ENCODE peak calls at places on chromosomes 16 and 17, in seven cellular contexts. C is sigmoid colon, X is breast epithelium, A is uterus, U is transverse colon, D is prostate gland, Q is body of pancreas. G is an unnamed sample.
A peak's percentile ranks its signal among the peaks of the same experiment; 100 is the strongest.

GRCh38 chr16:75486666-75487313 is 8.5 kb downstream of the CHST6 start:
- DNase-seq in C (no peak), X (no peak), A (no peak), U (no peak), D (no peak), Q (no peak), G (no peak)

GRCh38 chr17:1150863-1151685 is 28.7 kb downstream of the ABR start:
- DNase-seq in C (no peak), X (no peak), A (no peak), U (no peak), D (no peak), Q (no peak), G (no peak)

GRCh38 chr17:17682737-17683675 is 1.7 kb downstream of the RAI1 start:
- DNase-seq in C (peak; percentile 88), X (no peak), A (peak; percentile 75), U (peak; percentile 75), D (peak; percentile 69), Q (peak; percentile 81), G (peak; percentile 79)

GRCh38 chr17:17710728-17711541 is 29.7 kb downstream of the RAI1 start:
- DNase-seq in C (peak; percentile 83), X (peak; percentile 81), A (peak; percentile 66), U (peak; percentile 84), D (peak; percentile 93), Q (peak; percentile 82), G (no peak)

GRCh38 chr17:77600346-77600745 is 358.2 kb upstream of the TNRC6C start:
- DNase-seq in C (no peak), X (no peak), A (no peak), U (no peak), D (no peak), Q (no peak), G (peak; percentile 57)

GRCh38 chr16:73339821-73340220 is 291.9 kb upstream of the ZFHX3 start:
- DNase-seq in C (no peak), X (no peak), A (no peak), U (no peak), D (no peak), Q (no peak), G (no peak)

GRCh38 chr17:3982541-3983017 is 18.3 kb upstream of the ATP2A3 start:
- DNase-seq in C (no peak), X (no peak), A (no peak), U (no peak), D (no peak), Q (no peak), G (no peak)

GRCh38 chr17:55513885-55514590 is 2.8 kb upstream of the SMIM36 start:
- DNase-seq in C (peak; percentile 81), X (peak; percentile 54), A (peak; percentile 62), U (peak; percentile 78), D (peak; percentile 73), Q (peak; percentile 76), G (peak; percentile 69)

GRCh38 chr16:8645831-8646230 is 24.3 kb downstream of the METTL22 start:
- DNase-seq in C (no peak), X (no peak), A (no peak), U (no peak), D (no peak), Q (no peak), G (no peak)

GRCh38 chr17:17538417-17539391 is 42.5 kb upstream of the RASD1 start:
- DNase-seq in C (no peak), X (no peak), A (no peak), U (peak; percentile 65), D (peak; percentile 91), Q (peak; percentile 85), G (no peak)

GRCh38 chr17:48894886-48895285 is 2.3 kb downstream of the ATP5MC1 start:
- DNase-seq in C (no peak), X (no peak), A (no peak), U (peak; percentile 33), D (no peak), Q (no peak), G (no peak)

GRCh38 chr16:88878967-88879787 is 12.7 kb upstream of the PABPN1L start:
- DNase-seq in C (no peak), X (no peak), A (no peak), U (no peak), D (peak; percentile 53), Q (no peak), G (no peak)

GRCh38 chr17:63698886-63699637 is 863 bp downstream of the LIMD2 start:
- DNase-seq in C (peak; percentile 78), X (no peak), A (peak; percentile 33), U (peak; percentile 75), D (no peak), Q (peak; percentile 43), G (peak; percentile 78)

GRCh38 chr17:58710948-58711552 is 18.6 kb downstream of the RAD51C start:
- DNase-seq in C (no peak), X (no peak), A (no peak), U (peak; percentile 10), D (peak; percentile 44), Q (peak; percentile 51), G (no peak)

GRCh38 chr17:29620779-29621500 is 1.8 kb downstream of the CORO6 start:
- DNase-seq in C (peak; percentile 57), X (no peak), A (no peak), U (no peak), D (no peak), Q (no peak), G (no peak)

GRCh38 chr17:1942666-1943431 is 82.3 kb downstream of the RTN4RL1 start:
- DNase-seq in C (no peak), X (no peak), A (no peak), U (no peak), D (no peak), Q (no peak), G (no peak)

GRCh38 chr16:49980166-49980565 is 44.9 kb upstream of the CNEP1R1 start:
- DNase-seq in C (no peak), X (no peak), A (no peak), U (no peak), D (no peak), Q (no peak), G (no peak)

GRCh38 chr17:4739122-4740024 is at the start of the genes CXCL16 and ZMYND15:
- DNase-seq in C (peak; percentile 77), X (peak; percentile 63), A (peak; percentile 54), U (peak; percentile 83), D (peak; percentile 51), Q (peak; percentile 71), G (no peak)

GRCh38 chr17:52660692-52661091 is 502.2 kb upstream of the CA10 start:
- DNase-seq in C (no peak), X (no peak), A (no peak), U (no peak), D (no peak), Q (no peak), G (no peak)

GRCh38 chr17:3988297-3989120 is 24.3 kb upstream of the ATP2A3 start:
- DNase-seq in C (no peak), X (no peak), A (no peak), U (peak; percentile 6), D (no peak), Q (no peak), G (no peak)

GRCh38 chr17:79018045-79018695 is 5.8 kb upstream of the C1QTNF1 start:
- DNase-seq in C (peak; percentile 52), X (no peak), A (peak; percentile 4), U (no peak), D (no peak), Q (no peak), G (peak; percentile 16)

GRCh38 chr16:88960516-88960915 is 16.5 kb downstream of the CBFA2T3 start:
- DNase-seq in C (no peak), X (no peak), A (no peak), U (no peak), D (no peak), Q (no peak), G (no peak)

GRCh38 chr16:8541868-8542267 is 48.4 kb downstream of the TMEM114 start:
- DNase-seq in C (no peak), X (no peak), A (no peak), U (no peak), D (no peak), Q (no peak), G (no peak)

GRCh38 chr17:34366051-34366450 is 3.0 kb upstream of the CCL1 start:
- DNase-seq in C (no peak), X (no peak), A (no peak), U (no peak), D (no peak), Q (no peak), G (no peak)

GRCh38 chr17:35752945-35753764 is at the start of gene GAS2L2:
- DNase-seq in C (no peak), X (no peak), A (no peak), U (no peak), D (no peak), Q (peak; percentile 43), G (no peak)

GRCh38 chr17:41519501-41520224 is 973 bp upstream of the KRT15 start:
- DNase-seq in C (no peak), X (no peak), A (no peak), U (peak; percentile 41), D (peak; percentile 73), Q (peak; percentile 53), G (no peak)

GRCh38 chr16:56637814-56638750 is at the start of gene MT1A:
- DNase-seq in C (peak; percentile 87), X (peak; percentile 40), A (peak; percentile 72), U (peak; percentile 82), D (peak; percentile 30), Q (peak; percentile 87), G (peak; percentile 91)

GRCh38 chr16:11676799-11677198 is 8.5 kb downstream of the SNN start:
- DNase-seq in C (peak; percentile 60), X (no peak), A (no peak), U (no peak), D (peak; percentile 76), Q (no peak), G (no peak)
- TF ChIP-seq POLR2A in C (no peak), X (no peak), A (no peak), U (no peak), D (no peak), Q (no peak), G (no peak)

DNA sequence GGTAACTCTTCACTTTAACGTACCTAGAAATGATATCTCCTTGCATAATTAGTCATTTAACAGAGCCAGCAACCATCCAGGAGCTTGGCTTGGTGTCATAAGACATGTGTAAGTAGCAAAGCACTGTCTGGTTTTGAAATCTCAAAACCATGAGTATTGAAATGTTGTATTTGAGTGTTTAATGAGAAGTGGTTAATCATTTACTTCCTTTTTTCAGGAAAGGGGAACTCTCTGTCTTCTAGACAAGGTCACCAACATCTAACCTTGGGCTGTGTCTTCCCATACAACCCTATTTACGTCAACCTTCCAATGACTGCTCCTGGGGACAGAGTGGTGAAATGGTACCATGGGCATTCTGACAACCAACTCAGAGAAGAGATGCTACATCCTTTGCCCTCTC is 27.1 kb downstream of the PMP22 start:
- DNase-seq in C (no peak), X (no peak), A (no peak), U (no peak), D (no peak), Q (no peak), G (no peak)
- H3K27ac ChIP-seq in C (no peak overlapping the region), X (no peak overlapping the region), A (no peak overlapping the region), U (no peak overlapping the region), D (no peak overlapping the region), Q (no peak overlapping the region), G (no peak overlapping the region)

GRCh38 chr17:82267575-82268379 is 5.7 kb downstream of the CSNK1D start:
- DNase-seq in C (peak; percentile 98), X (peak; percentile 92), A (peak; percentile 90), U (peak; percentile 92), D (peak; percentile 71), Q (peak; percentile 96), G (peak; percentile 95)
- TF ChIP-seq POLR2A in C (no peak), X (no peak), A (no peak), U (peak; percentile 36), D (no peak), Q (no peak), G (no peak)

DNA sequence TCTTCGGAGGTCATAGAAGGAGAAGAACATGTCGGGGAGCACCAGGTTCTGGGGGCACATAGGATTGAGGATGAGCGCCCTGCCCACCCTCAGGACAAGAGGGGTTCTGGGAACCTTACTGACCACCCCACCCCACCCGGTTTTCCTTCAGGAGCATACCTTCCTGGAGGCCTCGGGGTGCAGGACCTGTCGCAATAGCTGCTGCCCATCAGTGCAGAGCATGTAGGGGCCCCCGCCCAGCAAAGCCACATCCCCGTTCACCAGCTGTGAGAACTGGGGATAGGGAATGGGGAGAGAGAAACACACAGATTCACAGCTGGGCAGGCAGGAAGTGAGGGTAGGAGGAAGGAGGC is 2.1 kb downstream of the ESRP2 start:
- DNase-seq in C (peak; percentile 67), X (no peak), A (peak; percentile 11), U (no peak), D (no peak), Q (no peak), G (no peak)
- H3K27ac ChIP-seq in C (no peak overlapping the region), X (peak overlapping the region; percentile 94), A (no peak overlapping the region), U (peak overlapping the region; percentile 69), D (peak overlapping the region; percentile 95), Q (peak overlapping the region; percentile 99), G (peak overlapping the region; percentile 96)